ENCODE peak calls at places on chromosomes 2 and 18, in five cellular contexts. S is BJ; U is Panc1; D is activated naive CD4-positive, alpha-beta T cell treated with anti-CD3 and anti-CD28 coated beads for 36 hours; P is glutamatergic neuron. Q is an unnamed sample.

GRCh38 chr2:101113441-101114267 is 37.5 kb downstream of the TBC1D8 start:
- DNase-seq in U (no peak), S (peak; percentile 66), D (no peak), P (no peak), Q (peak; percentile 44)

GRCh38 chr2:4891394-4891793 is 800.8 kb upstream of the SOX11 start:
- DNase-seq in P (no peak), S (no peak), D (no peak), U (no peak), Q (no peak)

GRCh38 chr18:36028859-36029258 is 38.5 kb downstream of the RPRD1A start:
- DNase-seq in P (no peak), S (no peak), D (no peak), U (no peak), Q (no peak)

GRCh38 chr18:75407468-75408437 is 19.8 kb downstream of the SMIM21 start:
- DNase-seq in P (no peak), S (no peak), D (no peak), U (no peak), Q (no peak)

GRCh38 chr2:16635796-16636699 is 29.6 kb downstream of the CYRIA start:
- DNase-seq in P (no peak), S (no peak), U (no peak), D (no peak), Q (no peak)

GRCh38 chr2:45654250-45654649 is 2.8 kb downstream of the PRKCE start:
- DNase-seq in P (no peak), U (no peak), D (no peak), S (no peak), Q (no peak)

GRCh38 chr2:96602330-96602823 is 35.7 kb downstream of the KANSL3 start:
- DNase-seq in U (no peak), S (no peak), P (no peak), D (peak; percentile 26), Q (no peak)

GRCh38 chr18:11258014-11258413 is 108.6 kb upstream of the PIEZO2 start:
- DNase-seq in U (no peak), D (no peak), P (no peak), S (no peak), Q (no peak)

GRCh38 chr18:9513971-9514512 is 38.7 kb downstream of the RALBP1 start:
- DNase-seq in U (no peak), S (peak; percentile 31), D (no peak), P (no peak), Q (peak; percentile 23)

GRCh38 chr2:165466386-165466785 is 3.1 kb upstream of the CSRNP3 start:
- DNase-seq in S (no peak), P (no peak), U (no peak), D (no peak), Q (no peak)

GRCh38 chr2:68352651-68353386 is 12.3 kb upstream of the PLEK start:
- DNase-seq in P (no peak), D (no peak), S (no peak), U (no peak), Q (no peak)

GRCh38 chr2:134842930-134843490 is 4.6 kb downstream of the ACMSD start:
- DNase-seq in P (no peak), S (no peak), U (no peak), D (no peak), Q (no peak)

GRCh38 chr2:218859994-218860831 is 608 bp downstream of the WNT6 start:
- DNase-seq in S (no peak), U (no peak), D (no peak), P (no peak), Q (no peak)

GRCh38 chr2:169979025-169979424 is 151.8 kb downstream of the UBR3 start:
- DNase-seq in S (no peak), D (no peak), P (no peak), U (no peak), Q (no peak)